ENCODE peak calls at places on chromosomes 3 and 15, in seven cellular contexts. One of them, this sample, is unnamed.

GRCh38 chr15:68312701-68313204 is 35.2 kb downstream of the FEM1B start:
- DNase-seq in K562: no peak
- DNase-seq in HepG2: no peak
- DNase-seq in GM12878: no peak
- DNase-seq in Panc1: no peak
- DNase-seq in SK-N-SH: peak
- DNase-seq in H1: peak
- DNase-seq in this sample: no peak

GRCh38 chr3:150409125-150409526 is 1.0 kb downstream of the TSC22D2 start:
- DNase-seq in K562: no peak
- DNase-seq in HepG2: no peak
- DNase-seq in GM12878: no peak
- DNase-seq in Panc1: no peak
- DNase-seq in SK-N-SH: no peak
- DNase-seq in H1: no peak
- DNase-seq in this sample: no peak

GRCh38 chr3:19934098-19934566 is at the start of gene EFHB:
- DNase-seq in K562: peak
- DNase-seq in HepG2: peak
- DNase-seq in GM12878: no peak
- DNase-seq in Panc1: no peak
- DNase-seq in SK-N-SH: peak
- DNase-seq in H1: peak
- DNase-seq in this sample: peak

GRCh38 chr15:65868546-65869126 is 655 bp upstream of the RAB11A start:
- DNase-seq in K562: peak
- DNase-seq in HepG2: no peak
- DNase-seq in GM12878: no peak
- DNase-seq in Panc1: no peak
- DNase-seq in SK-N-SH: peak
- DNase-seq in H1: no peak
- DNase-seq in this sample: no peak

GRCh38 chr3:97940034-97940433 is 32.2 kb downstream of the RIOX2 start:
- DNase-seq in K562: no peak
- DNase-seq in HepG2: peak
- DNase-seq in GM12878: no peak
- DNase-seq in Panc1: no peak
- DNase-seq in SK-N-SH: no peak
- DNase-seq in H1: no peak
- DNase-seq in this sample: peak

GRCh38 chr3:122183893-122184590 is 574 bp downstream of the CASR start:
- DNase-seq in K562: no peak
- DNase-seq in HepG2: no peak
- DNase-seq in GM12878: no peak
- DNase-seq in Panc1: no peak
- DNase-seq in SK-N-SH: peak
- DNase-seq in H1: peak
- DNase-seq in this sample: no peak

GRCh38 chr15:85624241-85624855 is 170.4 kb downstream of the KLHL25 start:
- DNase-seq in K562: no peak
- DNase-seq in HepG2: no peak
- DNase-seq in GM12878: no peak
- DNase-seq in Panc1: no peak
- DNase-seq in SK-N-SH: no peak
- DNase-seq in H1: no peak
- DNase-seq in this sample: no peak

GRCh38 chr3:3665961-3666640 is 133.1 kb upstream of the LRRN1 start:
- DNase-seq in K562: no peak
- DNase-seq in HepG2: no peak
- DNase-seq in GM12878: peak
- DNase-seq in Panc1: no peak
- DNase-seq in SK-N-SH: no peak
- DNase-seq in H1: no peak
- DNase-seq in this sample: no peak

GRCh38 chr15:53312707-53313106 is 446.8 kb downstream of the WDR72 start:
- DNase-seq in K562: no peak
- DNase-seq in HepG2: no peak
- DNase-seq in GM12878: no peak
- DNase-seq in Panc1: no peak
- DNase-seq in SK-N-SH: no peak
- DNase-seq in H1: no peak
- DNase-seq in this sample: no peak

GRCh38 chr15:42511010-42511396 is 15.6 kb downstream of the SNAP23 start:
- DNase-seq in K562: no peak
- DNase-seq in HepG2: no peak
- DNase-seq in GM12878: no peak
- DNase-seq in Panc1: no peak
- DNase-seq in SK-N-SH: no peak
- DNase-seq in H1: no peak
- DNase-seq in this sample: no peak

GRCh38 chr3:188310270-188310710 is 156.3 kb downstream of the LPP start:
- DNase-seq in K562: no peak
- DNase-seq in HepG2: no peak
- DNase-seq in GM12878: no peak
- DNase-seq in Panc1: no peak
- DNase-seq in SK-N-SH: no peak
- DNase-seq in H1: no peak
- DNase-seq in this sample: no peak

GRCh38 chr3:80733522-80734176 is 965.9 kb upstream of the ROBO1 start:
- DNase-seq in K562: peak
- DNase-seq in HepG2: peak
- DNase-seq in GM12878: no peak
- DNase-seq in Panc1: no peak
- DNase-seq in SK-N-SH: no peak
- DNase-seq in H1: no peak
- DNase-seq in this sample: no peak

GRCh38 chr15:31268108-31268501 is 58.5 kb upstream of the KLF13 start:
- DNase-seq in K562: no peak
- DNase-seq in HepG2: no peak
- DNase-seq in GM12878: no peak
- DNase-seq in Panc1: no peak
- DNase-seq in SK-N-SH: no peak
- DNase-seq in H1: no peak
- DNase-seq in this sample: no peak

GRCh38 chr15:31270767-31271166 is 55.9 kb upstream of the KLF13 start:
- DNase-seq in K562: peak
- DNase-seq in HepG2: no peak
- DNase-seq in GM12878: no peak
- DNase-seq in Panc1: no peak
- DNase-seq in SK-N-SH: peak
- DNase-seq in H1: peak
- DNase-seq in this sample: no peak

GRCh38 chr15:31267161-31268107 is 59.2 kb upstream of the KLF13 start:
- DNase-seq in K562: no peak
- DNase-seq in HepG2: no peak
- DNase-seq in GM12878: no peak
- DNase-seq in Panc1: no peak
- DNase-seq in SK-N-SH: no peak
- DNase-seq in H1: peak
- DNase-seq in this sample: no peak

GRCh38 chr15:31269961-31270575 is 56.6 kb upstream of the KLF13 start:
- DNase-seq in K562: no peak
- DNase-seq in HepG2: no peak
- DNase-seq in GM12878: no peak
- DNase-seq in Panc1: no peak
- DNase-seq in SK-N-SH: no peak
- DNase-seq in H1: no peak
- DNase-seq in this sample: no peak

DNA sequence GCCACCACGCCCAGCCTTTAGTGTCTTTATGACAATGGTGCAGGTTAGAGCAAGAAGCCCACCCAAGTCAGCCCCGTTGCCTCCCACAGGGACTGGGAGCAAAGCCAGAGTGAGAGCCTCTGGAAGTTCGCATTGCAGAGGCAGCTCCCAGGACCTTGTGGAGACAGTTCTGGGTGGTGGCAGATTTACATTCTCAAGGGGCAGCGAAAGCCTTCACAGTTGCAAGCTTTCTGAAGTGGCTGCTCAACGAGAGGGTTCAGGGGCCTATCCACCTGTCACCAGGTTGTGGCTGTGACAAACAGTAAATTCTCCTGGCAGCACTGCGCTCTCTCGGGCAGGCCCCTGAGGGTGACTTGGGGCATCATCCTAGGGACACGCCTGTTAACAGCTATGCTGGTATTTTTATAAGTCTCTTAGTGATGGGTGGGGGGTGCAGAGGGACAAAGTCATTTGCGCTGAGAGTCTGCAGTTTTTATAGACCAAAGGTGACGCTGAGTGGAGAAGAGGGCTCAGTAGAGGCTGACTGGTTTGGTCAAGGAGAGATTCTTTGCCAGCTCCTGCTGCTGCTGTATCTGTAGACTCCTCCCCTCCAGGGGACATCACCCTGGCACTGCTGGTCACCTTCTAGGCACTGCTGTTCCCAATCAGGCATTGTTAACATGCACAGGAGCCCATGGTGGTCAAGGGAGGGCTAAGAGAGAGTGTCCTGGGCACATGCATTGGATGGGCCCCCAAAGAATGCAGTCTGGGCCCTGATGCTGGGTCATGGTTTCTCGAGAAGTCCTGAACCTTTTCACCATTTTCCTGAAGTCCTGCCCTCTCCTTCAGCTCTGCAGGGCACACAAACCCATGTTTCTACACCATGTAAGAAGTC is 57.5 kb upstream of the KLF13 start:
- DNase-seq in K562: no peak
- DNase-seq in HepG2: no peak
- DNase-seq in GM12878: no peak
- DNase-seq in Panc1: no peak
- DNase-seq in SK-N-SH: no peak
- DNase-seq in H1: peak
- DNase-seq in this sample: no peak
- TF ChIP-seq SIN3A in K562: no peak
- TF ChIP-seq SIN3A in HepG2: no peak
- TF ChIP-seq SIN3A in GM12878: no peak
- TF ChIP-seq SIN3A in Panc1: no peak
- TF ChIP-seq SIN3A in SK-N-SH: no peak
- TF ChIP-seq SIN3A in H1: no peak
- TF ChIP-seq SIN3A in this sample: no peak

GRCh38 chr15:99104788-99105515 is at the start of gene SYNM:
- DNase-seq in K562: peak
- DNase-seq in HepG2: peak
- DNase-seq in GM12878: no peak
- DNase-seq in Panc1: no peak
- DNase-seq in SK-N-SH: peak
- DNase-seq in H1: peak
- DNase-seq in this sample: peak

GRCh38 chr15:99108993-99109392 is 4.1 kb downstream of the SYNM start:
- DNase-seq in K562: no peak
- DNase-seq in HepG2: no peak
- DNase-seq in GM12878: no peak
- DNase-seq in Panc1: no peak
- DNase-seq in SK-N-SH: no peak
- DNase-seq in H1: no peak
- DNase-seq in this sample: no peak

GRCh38 chr15:99109555-99110021 is 4.7 kb downstream of the SYNM start:
- DNase-seq in K562: no peak
- DNase-seq in HepG2: no peak
- DNase-seq in GM12878: peak
- DNase-seq in Panc1: no peak
- DNase-seq in SK-N-SH: no peak
- DNase-seq in H1: no peak
- DNase-seq in this sample: no peak

GRCh38 chr15:99105516-99106341 is 849 bp downstream of the SYNM start:
- DNase-seq in K562: no peak
- DNase-seq in HepG2: no peak
- DNase-seq in GM12878: no peak
- DNase-seq in Panc1: no peak
- DNase-seq in SK-N-SH: peak
- DNase-seq in H1: peak
- DNase-seq in this sample: no peak

GRCh38 chr15:99106417-99107220 is 1.7 kb downstream of the SYNM start:
- DNase-seq in K562: no peak
- DNase-seq in HepG2: no peak
- DNase-seq in GM12878: no peak
- DNase-seq in Panc1: no peak
- DNase-seq in SK-N-SH: no peak
- DNase-seq in H1: no peak
- DNase-seq in this sample: no peak
- TF ChIP-seq POLR2AphosphoS5 in K562: no peak
- TF ChIP-seq POLR2AphosphoS5 in HepG2: no peak
- TF ChIP-seq POLR2AphosphoS5 in GM12878: no peak
- TF ChIP-seq POLR2AphosphoS5 in Panc1: no peak
- TF ChIP-seq POLR2AphosphoS5 in SK-N-SH: no peak
- TF ChIP-seq POLR2AphosphoS5 in H1: no peak
- TF ChIP-seq POLR2AphosphoS5 in this sample: no peak

GRCh38 chr15:28961391-28961790 is 75.6 kb downstream of the APBA2 start:
- DNase-seq in K562: no peak
- DNase-seq in HepG2: no peak
- DNase-seq in GM12878: no peak
- DNase-seq in Panc1: no peak
- DNase-seq in SK-N-SH: no peak
- DNase-seq in H1: peak
- DNase-seq in this sample: no peak
- TF ChIP-seq SIN3A in K562: no peak
- TF ChIP-seq SIN3A in HepG2: no peak
- TF ChIP-seq SIN3A in GM12878: no peak
- TF ChIP-seq SIN3A in Panc1: no peak
- TF ChIP-seq SIN3A in SK-N-SH: no peak
- TF ChIP-seq SIN3A in H1: no peak
- TF ChIP-seq SIN3A in this sample: no peak

GRCh38 chr3:50118237-50118636 is 29.5 kb downstream of the RBM5 start:
- DNase-seq in K562: no peak
- DNase-seq in HepG2: no peak
- DNase-seq in GM12878: no peak
- DNase-seq in Panc1: no peak
- DNase-seq in SK-N-SH: no peak
- DNase-seq in H1: no peak
- DNase-seq in this sample: no peak

GRCh38 chr3:50120364-50121095 is 31.8 kb downstream of the RBM5 start:
- DNase-seq in K562: no peak
- DNase-seq in HepG2: no peak
- DNase-seq in GM12878: no peak
- DNase-seq in Panc1: no peak
- DNase-seq in SK-N-SH: no peak
- DNase-seq in H1: no peak
- DNase-seq in this sample: no peak

GRCh38 chr3:50121416-50122032 is 32.8 kb downstream of the RBM5 start:
- DNase-seq in K562: peak
- DNase-seq in HepG2: peak
- DNase-seq in GM12878: peak
- DNase-seq in Panc1: peak
- DNase-seq in SK-N-SH: peak
- DNase-seq in H1: peak
- DNase-seq in this sample: peak

GRCh38 chr3:50119786-50120185 is 31.1 kb downstream of the RBM5 start:
- DNase-seq in K562: no peak
- DNase-seq in HepG2: no peak
- DNase-seq in GM12878: no peak
- DNase-seq in Panc1: no peak
- DNase-seq in SK-N-SH: no peak
- DNase-seq in H1: no peak
- DNase-seq in this sample: no peak

DNA sequence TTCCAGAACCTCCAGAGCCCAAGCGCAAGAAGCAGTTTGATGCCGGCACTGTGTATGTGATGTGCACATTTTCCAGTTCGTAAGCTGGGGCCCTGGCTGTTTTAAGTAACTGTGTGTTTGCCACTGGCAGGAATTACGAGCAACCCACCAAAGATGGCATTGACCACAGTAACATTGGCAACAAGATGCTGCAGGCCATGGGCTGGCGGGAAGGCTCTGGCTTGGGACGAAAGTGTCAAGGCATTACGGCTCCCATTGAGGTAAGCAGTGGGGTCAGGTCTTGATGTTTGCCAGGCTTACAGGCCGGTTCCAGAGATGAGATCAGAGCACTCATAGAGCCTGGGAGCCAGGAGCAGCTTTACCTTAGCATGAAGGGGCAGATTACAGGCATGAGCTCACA is 28.4 kb downstream of the RBM5 start:
- DNase-seq in K562: no peak
- DNase-seq in HepG2: no peak
- DNase-seq in GM12878: no peak
- DNase-seq in Panc1: no peak
- DNase-seq in SK-N-SH: no peak
- DNase-seq in H1: no peak
- DNase-seq in this sample: no peak
- TF ChIP-seq POLR2AphosphoS5 in K562: no peak
- TF ChIP-seq POLR2AphosphoS5 in HepG2: no peak
- TF ChIP-seq POLR2AphosphoS5 in GM12878: no peak
- TF ChIP-seq POLR2AphosphoS5 in Panc1: no peak
- TF ChIP-seq POLR2AphosphoS5 in SK-N-SH: no peak
- TF ChIP-seq POLR2AphosphoS5 in H1: no peak
- TF ChIP-seq POLR2AphosphoS5 in this sample: no peak